ENCODE peak calls at places on chromosomes 2 and 18, in seven cellular contexts. Q is GM13976, G is dorsolateral prefrontal cortex, U is HTR-8/SVneo, F is colonic mucosa, V is ELF-1, Z is esophagus squamous epithelium. E is an unnamed sample.
A peak's percentile ranks its signal among the peaks of the same experiment; 100 is the strongest.

GRCh38 chr2:165114345-165114943 is 89.4 kb downstream of the SCN3A start:
- DNase-seq in Q (no peak), G (no peak), U (peak; percentile 14), F (no peak), V (no peak), Z (no peak), E (no peak)

GRCh38 chr2:241563981-241564595 is 5.5 kb downstream of the BOK start:
- DNase-seq in Q (no peak), G (no peak), U (no peak), F (no peak), V (peak; percentile 83), Z (no peak), E (no peak)

GRCh38 chr18:25786778-25787177 is 303.6 kb downstream of the SS18 start:
- DNase-seq in Q (no peak), G (no peak), U (peak; percentile 5), F (no peak), V (no peak), Z (no peak), E (no peak)

GRCh38 chr2:217851191-217852020 is 151.4 kb downstream of the TNS1 start:
- DNase-seq in Q (no peak), G (no peak), U (no peak), F (no peak), V (no peak), Z (no peak), E (no peak)

GRCh38 chr2:174035117-174035516 is 69.9 kb upstream of the SP3 start:
- DNase-seq in Q (no peak), G (no peak), U (no peak), F (no peak), V (no peak), Z (no peak), E (no peak)

GRCh38 chr2:70123051-70123828 is 36.0 kb downstream of the PCBP1 start:
- DNase-seq in Q (no peak), G (no peak), U (peak; percentile 35), F (peak; percentile 72), V (peak; percentile 95), Z (no peak), E (peak; percentile 51)

GRCh38 chr18:54330768-54331548 is 26.7 kb downstream of the STARD6 start:
- DNase-seq in Q (no peak), G (no peak), U (no peak), F (no peak), V (no peak), Z (no peak), E (peak; percentile 4)

GRCh38 chr2:27552941-27553340 is 29.9 kb upstream of the ZNF512 start:
- DNase-seq in Q (no peak), G (no peak), U (no peak), F (no peak), V (no peak), Z (no peak), E (no peak)

GRCh38 chr2:160491922-160492371 is 1.7 kb downstream of the RBMS1 start:
- DNase-seq in Q (no peak), G (no peak), U (no peak), F (no peak), V (peak; percentile 53), Z (no peak), E (peak; percentile 36)

GRCh38 chr2:240593703-240594451 is 7.3 kb downstream of the CAPN10 start:
- DNase-seq in Q (no peak), G (peak; percentile 4), U (no peak), F (no peak), V (no peak), Z (no peak), E (no peak)

GRCh38 chr2:60560734-60561649 is 7.5 kb upstream of the BCL11A start:
- DNase-seq in Q (peak; percentile 46), G (no peak), U (no peak), F (no peak), V (peak; percentile 48), Z (no peak), E (peak; percentile 24)

GRCh38 chr2:168583710-168584521 is 127.8 kb downstream of the CERS6 start:
- DNase-seq in Q (no peak), G (no peak), U (no peak), F (peak; percentile 44), V (no peak), Z (no peak), E (no peak)

GRCh38 chr2:69177785-69178636 is 165.0 kb downstream of the ANTXR1 start:
- DNase-seq in Q (no peak), G (peak; percentile 31), U (peak; percentile 94), F (peak; percentile 85), V (peak; percentile 99), Z (peak; percentile 38), E (no peak)

GRCh38 chr2:191333911-191334357 is 88.7 kb downstream of the MYO1B start:
- DNase-seq in Q (no peak), G (no peak), U (peak; percentile 54), F (no peak), V (no peak), Z (no peak), E (no peak)

GRCh38 chr2:211512746-211513145 is 956.3 kb downstream of the CPS1 start:
- DNase-seq in Q (no peak), G (no peak), U (no peak), F (no peak), V (no peak), Z (no peak), E (no peak)

GRCh38 chr18:79611040-79611681 is 68.4 kb upstream of the CTDP1 start:
- DNase-seq in Q (no peak), G (no peak), U (peak; percentile 29), F (no peak), V (peak; percentile 76), Z (no peak), E (no peak)

E was measured in NCI-H2227 treated with DMSO at 0.1 percent for 48 hours.